ENCODE peak calls at places on chromosomes 13 and 19, in seven cellular contexts. T is A549, K is left ventricle myocardium inferior, B is ascending aorta, H is colonic mucosa, F is pancreas, E is Karpas-422. W is an unnamed sample.

GRCh38 chr13:106393776-106394175 is 141.7 kb downstream of the EFNB2 start:
- DNase-seq in B (no peak), H (no peak), T (no peak), F (no peak), E (no peak), K (no peak), W (no peak)

GRCh38 chr19:33812388-33813330 is 16.0 kb downstream of the KCTD15 start:
- DNase-seq in B (no peak), T (no peak), E (no peak), F (no peak), K (no peak), H (no peak), W (no peak)

GRCh38 chr13:112767506-112768471 is 78.0 kb downstream of the ATP11A start:
- DNase-seq in F (no peak), H (no peak), E (peak; percentile 65), T (no peak), K (peak; percentile 51), B (peak; percentile 75), W (no peak)

GRCh38 chr13:110349239-110349638 is 42.2 kb downstream of the COL4A2 start:
- DNase-seq in K (no peak), E (no peak), H (no peak), B (peak; percentile 53), F (no peak), T (no peak), W (no peak)

GRCh38 chr13:85313761-85314503 is 485.3 kb downstream of the SLITRK6 start:
- DNase-seq in H (no peak), B (no peak), E (no peak), T (peak; percentile 17), K (no peak), F (no peak), W (no peak)

GRCh38 chr13:29888306-29888705 is 37.9 kb upstream of the UBL3 start:
- DNase-seq in H (no peak), K (no peak), T (no peak), E (no peak), B (no peak), F (no peak), W (no peak)

GRCh38 chr19:10878253-10878652 is 6.9 kb downstream of the CARM1 start:
- DNase-seq in B (no peak), E (no peak), T (no peak), K (no peak), H (no peak), F (no peak), W (no peak)

GRCh38 chr19:50414850-50415660 is 3.7 kb upstream of the SPIB start:
- DNase-seq in E (peak; percentile 98), B (peak; percentile 85), T (peak; percentile 86), H (peak; percentile 75), K (peak; percentile 75), F (peak; percentile 50), W (peak; percentile 67)

GRCh38 chr19:34096020-34096915 is 76.0 kb upstream of the LSM14A start:
- DNase-seq in E (peak; percentile 79), B (no peak), F (no peak), K (no peak), T (peak; percentile 79), H (no peak), W (no peak)

GRCh38 chr19:49231389-49231788 is 73.8 kb downstream of the TRPM4 start:
- DNase-seq in F (no peak), K (no peak), B (no peak), E (no peak), T (no peak), H (no peak), W (no peak)

GRCh38 chr19:13978306-13978705 is 26.0 kb downstream of the DCAF15 start:
- DNase-seq in H (peak; percentile 77), K (peak; percentile 88), E (peak; percentile 86), T (no peak), F (no peak), B (peak; percentile 89), W (peak; percentile 93)

GRCh38 chr13:39770514-39770913 is 115.1 kb downstream of the COG6 start:
- DNase-seq in T (no peak), H (no peak), K (no peak), F (no peak), B (no peak), E (no peak), W (no peak)

GRCh38 chr13:111183959-111184684 is 69.0 kb downstream of the ARHGEF7 start:
- DNase-seq in T (no peak), F (no peak), H (no peak), E (no peak), K (peak; percentile 47), B (no peak), W (no peak)

GRCh38 chr13:78152415-78152814 is 233.8 kb upstream of the EDNRB start:
- DNase-seq in E (no peak), T (no peak), F (no peak), H (no peak), B (no peak), K (no peak), W (no peak)

GRCh38 chr13:46198794-46199193 is 12.9 kb upstream of the LRRC63 start:
- DNase-seq in H (no peak), K (no peak), E (no peak), T (no peak), F (no peak), B (no peak), W (no peak)
- H3K4me1 ChIP-seq in H (no peaks in the 10 kb centered on the region), K (no peaks in the 10 kb centered on the region), E (no peaks in the 10 kb centered on the region), T (no peaks in the 10 kb centered on the region), F (no peaks in the 10 kb centered on the region), B (no peaks in the 10 kb centered on the region), W (no peaks in the 10 kb centered on the region)

GRCh38 chr13:107901996-107902562 is 313.3 kb downstream of the LIG4 start:
- DNase-seq in H (no peak), B (no peak), E (no peak), K (no peak), T (no peak), F (no peak), W (no peak)

GRCh38 chr13:107901230-107901629 is 314.1 kb downstream of the LIG4 start:
- DNase-seq in H (no peak), E (no peak), T (no peak), B (no peak), F (no peak), K (no peak), W (no peak)

GRCh38 chr13:107907065-107907464 is 308.3 kb downstream of the LIG4 start:
- DNase-seq in E (no peak), F (no peak), H (no peak), K (no peak), B (no peak), T (no peak), W (no peak)

GRCh38 chr13:107900775-107901174 is 314.6 kb downstream of the LIG4 start:
- DNase-seq in F (no peak), H (no peak), T (no peak), B (no peak), E (no peak), K (no peak), W (no peak)

GRCh38 chr13:107906131-107906530 is 309.2 kb downstream of the LIG4 start:
- DNase-seq in K (no peak), H (no peak), T (peak; percentile 4), F (no peak), B (no peak), E (no peak), W (no peak)
- H3K27ac ChIP-seq in K (no peak overlapping the region), H (no peak overlapping the region), T (no peak overlapping the region), F (no peak overlapping the region), B (no peak overlapping the region), E (no peak overlapping the region), W (no peak overlapping the region)

DNA sequence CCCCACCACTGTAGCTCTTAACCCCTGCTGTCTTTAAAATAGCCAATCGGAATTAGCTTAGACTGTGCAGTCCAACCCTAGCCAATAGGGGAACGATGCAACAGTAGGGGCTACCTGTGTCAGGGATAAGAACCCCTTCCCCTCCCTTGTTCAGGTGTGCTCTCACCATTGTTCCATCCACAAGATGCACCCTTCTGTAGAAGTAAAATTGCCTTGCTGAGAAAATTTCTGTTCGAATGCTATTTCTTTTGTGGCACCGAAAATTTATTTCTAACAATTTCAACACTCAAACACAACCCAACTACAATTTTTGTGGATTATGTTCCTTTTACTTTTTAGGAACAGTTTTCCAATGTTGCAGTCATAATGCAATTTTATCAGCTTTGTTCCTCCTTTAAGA is 3.6 kb upstream of the ZNF583 start:
- DNase-seq in F (no peak), B (no peak), E (peak; percentile 50), K (no peak), T (no peak), H (no peak), W (no peak)
- H3K9me3 ChIP-seq in F (no peaks in the 10 kb centered on the region), B (peaks cover 15% of the 10 kb centered on the region), E (peaks cover 45% of the 10 kb centered on the region), K (peaks cover 33% of the 10 kb centered on the region), T (peaks cover 84% of the 10 kb centered on the region), H (no peaks in the 10 kb centered on the region), W (peaks cover 2% of the 10 kb centered on the region)

DNA sequence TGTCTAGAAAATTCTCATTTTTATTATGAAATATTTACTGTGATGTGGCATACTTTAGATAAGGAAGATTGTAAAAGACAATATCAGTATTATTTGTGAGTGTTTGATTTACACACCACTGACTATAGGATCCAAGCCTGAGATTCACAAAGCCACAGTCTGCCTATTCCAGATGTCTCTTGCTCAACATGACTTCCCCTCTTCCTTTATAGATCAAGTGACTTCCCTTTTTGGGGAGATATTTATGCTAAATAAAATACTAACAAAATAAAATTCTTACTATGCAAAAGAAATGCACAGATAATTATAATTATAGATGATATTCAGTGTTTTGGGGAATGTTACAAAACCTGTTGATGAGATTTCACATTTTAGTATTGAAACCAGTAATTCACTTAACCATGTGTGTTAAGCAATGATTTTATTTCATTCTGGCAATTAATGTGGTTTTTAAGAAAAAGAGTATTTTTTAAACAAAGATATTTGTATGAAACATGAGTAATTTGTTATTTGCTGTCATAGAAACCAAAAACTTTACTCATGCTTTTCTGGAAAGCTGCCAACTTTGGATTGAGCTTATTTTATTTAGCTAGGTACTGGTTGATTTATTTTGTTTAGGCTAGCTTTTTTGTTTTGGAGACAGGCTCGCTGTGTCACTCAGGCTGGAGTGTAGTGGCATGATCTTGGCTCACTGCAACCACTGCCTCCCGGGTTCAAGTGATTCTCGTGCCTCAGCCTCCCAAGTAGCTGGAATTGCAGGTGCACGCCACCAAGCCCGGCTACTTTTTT is 13.7 kb upstream of the GPR183 start:
- DNase-seq in B (no peak), K (no peak), E (peak; percentile 62), F (no peak), H (no peak), T (peak; percentile 42), W (no peak)
- H3K4me1 ChIP-seq in B (peaks cover 19% of the 10 kb centered on the region), K (peaks cover 32% of the 10 kb centered on the region), E (peaks cover 53% of the 10 kb centered on the region), F (peaks cover 7% of the 10 kb centered on the region), H (no peaks in the 10 kb centered on the region), T (peaks cover 16% of the 10 kb centered on the region), W (no peaks in the 10 kb centered on the region)